ENCODE peak calls at places on chromosomes 4 and X, in nine cellular contexts. B is A673, Z is neural progenitor cell, F is choroid plexus epithelial cell, U is brain microvascular endothelial cell, X is BE2C, O is HCT116, L is BJ, T is AG04449. V is an unnamed sample.

GRCh38 chr4:150297861-150298474 is 219.7 kb downstream of the DCLK2 start:
- DNase-seq in X (peak), B (peak), O (peak), T (no peak), F (peak), L (no peak), Z (peak), U (peak), V (no peak)

GRCh38 chrX:153319295-153319694 is 2.3 kb downstream of the PNMA6F start:
- DNase-seq in T (no peak), Z (no peak), X (no peak), B (no peak), L (no peak), U (no peak), F (no peak), O (no peak), V (no peak)

GRCh38 chr4:6362896-6363295 is 93.2 kb downstream of the WFS1 start:
- DNase-seq in T (no peak), Z (peak), B (peak), F (peak), L (no peak), U (peak), X (no peak), O (no peak), V (no peak)

GRCh38 chr4:22190855-22191254 is 242.3 kb upstream of the KCNIP4 start:
- DNase-seq in O (no peak), L (no peak), T (peak), X (no peak), Z (no peak), U (peak), B (peak), F (peak), V (peak)

GRCh38 chrX:261167-261857 is 19.9 kb upstream of the PLCXD1 start:
- DNase-seq in O (no peak), U (peak), F (no peak), L (no peak), B (no peak), X (peak), T (no peak), Z (no peak), V (no peak)

GRCh38 chrX:136130931-136131843 is 16.1 kb upstream of the FHL1 start:
- DNase-seq in B (peak), L (peak), X (no peak), T (peak), U (peak), Z (no peak), O (peak), F (peak), V (peak)

GRCh38 chr4:126458993-126459392 is 1144.2 kb downstream of the FAT4 start:
- DNase-seq in T (peak), L (no peak), U (no peak), Z (no peak), F (peak), O (no peak), X (no peak), B (no peak), V (peak)

GRCh38 chr4:15232725-15233597 is 194.9 kb upstream of the C1QTNF7 start:
- DNase-seq in Z (no peak), F (peak), X (no peak), O (no peak), L (no peak), T (peak), B (no peak), U (peak), V (no peak)

GRCh38 chr4:130468340-130468739 is 1372.4 kb downstream of the C4orf33 start:
- DNase-seq in T (no peak), Z (no peak), U (no peak), O (no peak), F (no peak), L (no peak), X (no peak), B (peak), V (no peak)

GRCh38 chr4:21976166-21976565 is 27.6 kb upstream of the KCNIP4 start:
- DNase-seq in U (no peak), X (no peak), Z (no peak), F (no peak), B (no peak), O (no peak), L (no peak), T (no peak), V (no peak)

GRCh38 chr4:6011686-6012085 is 6.5 kb downstream of the C4orf50 start:
- DNase-seq in T (no peak), F (peak), Z (no peak), X (peak), U (no peak), L (no peak), B (no peak), O (no peak), V (no peak)

GRCh38 chrX:11787564-11787963 is 29.5 kb downstream of the MSL3 start:
- DNase-seq in B (peak), X (peak), Z (peak), F (peak), O (peak), U (peak), T (no peak), L (no peak), V (no peak)

GRCh38 chr4:184765473-184766346 is 31.8 kb upstream of the CENPU start:
- DNase-seq in T (no peak), O (no peak), L (no peak), B (no peak), Z (peak), X (no peak), U (no peak), F (no peak), V (no peak)

GRCh38 chrX:78658851-78659744 is at the start of gene RTL3:
- DNase-seq in T (peak), Z (no peak), F (peak), O (no peak), L (peak), X (no peak), U (peak), B (no peak), V (no peak)

GRCh38 chr4:99180367-99181169 is 36.5 kb upstream of the ADH4 start:
- DNase-seq in T (no peak), L (peak), X (no peak), B (no peak), F (peak), U (peak), Z (no peak), O (no peak), V (peak)

GRCh38 chrX:71454222-71454621 is 78.7 kb upstream of the OGT start:
- DNase-seq in F (peak), T (no peak), Z (no peak), L (no peak), B (no peak), U (peak), O (no peak), X (no peak), V (no peak)

GRCh38 chrX:84320606-84321005 is 132.6 kb upstream of the RPS6KA6 start:
- DNase-seq in F (no peak), Z (no peak), X (no peak), T (no peak), L (no peak), B (no peak), O (no peak), U (no peak), V (no peak)

GRCh38 chr4:55866973-55867574 is 13.6 kb downstream of the EXOC1 start:
- DNase-seq in L (no peak), U (peak), X (peak), F (peak), Z (peak), T (peak), O (peak), B (peak), V (peak)

GRCh38 chr4:151955721-151956340 is 195.0 kb upstream of the GATB start:
- DNase-seq in Z (no peak), T (peak), L (no peak), B (no peak), F (peak), O (no peak), U (peak), X (no peak), V (no peak)

GRCh38 chr4:2250764-2251072 is 8.8 kb upstream of the HAUS3 start:
- DNase-seq in U (no peak), O (no peak), F (no peak), B (no peak), X (peak), T (no peak), L (no peak), Z (no peak), V (no peak)

GRCh38 chrX:40008841-40009461 is 88.8 kb downstream of the BCOR start:
- DNase-seq in L (no peak), B (peak), O (no peak), T (no peak), F (no peak), X (peak), U (no peak), Z (peak), V (no peak)

GRCh38 chr4:186885289-186885688 is 161.6 kb upstream of the FAT1 start:
- DNase-seq in T (no peak), B (no peak), L (no peak), Z (peak), U (no peak), O (no peak), F (no peak), X (no peak), V (no peak)

GRCh38 chr4:56655627-56656345 is 25.3 kb downstream of the HOPX start:
- DNase-seq in B (no peak), T (no peak), F (no peak), Z (peak), O (no peak), L (no peak), U (no peak), X (peak), V (no peak)

GRCh38 chr4:110484767-110485166 is 8.8 kb downstream of the ENPEP start:
- DNase-seq in B (peak), Z (no peak), F (peak), L (peak), X (no peak), T (peak), O (no peak), U (peak), V (peak)

GRCh38 chr4:177190995-177191568 is 118.6 kb upstream of the NEIL3 start:
- DNase-seq in T (peak), X (no peak), L (no peak), B (no peak), O (no peak), F (peak), Z (no peak), U (peak), V (peak)

GRCh38 chr4:101419324-101420135 is 72.2 kb upstream of the PPP3CA start:
- DNase-seq in B (peak), U (no peak), Z (peak), O (no peak), T (no peak), X (no peak), F (peak), L (peak), V (peak)

GRCh38 chr4:88697588-88698329 is at the start of gene NAP1L5:
- DNase-seq in L (no peak), Z (peak), X (peak), O (peak), F (peak), U (peak), B (no peak), T (no peak), V (no peak)

GRCh38 chr4:152257601-152258066 is 278.3 kb downstream of the FBXW7 start:
- DNase-seq in U (peak), O (no peak), F (peak), X (no peak), T (no peak), Z (peak), B (peak), L (no peak), V (no peak)

GRCh38 chrX:38768079-38768478 is 33.2 kb upstream of the MID1IP1 start:
- DNase-seq in B (peak), X (no peak), L (no peak), U (no peak), Z (no peak), O (no peak), T (no peak), F (peak), V (no peak)

GRCh38 chrX:110180928-110181310 is 137.0 kb downstream of the AMMECR1 start:
- DNase-seq in B (peak), T (peak), O (peak), U (peak), Z (no peak), X (no peak), F (peak), L (no peak), V (no peak)

GRCh38 chr4:7427326-7428260 is 7.1 kb downstream of the PSAPL1 start:
- DNase-seq in X (peak), Z (no peak), O (no peak), U (no peak), F (no peak), T (no peak), B (no peak), L (no peak), V (no peak)

GRCh38 chr4:121900132-121900983 is 30.1 kb upstream of the BBS7 start:
- DNase-seq in F (peak), X (peak), T (peak), U (peak), B (peak), Z (peak), O (peak), L (peak), V (peak)

GRCh38 chr4:20086768-20087167 is 164.9 kb upstream of the SLIT2 start:
- DNase-seq in B (no peak), Z (no peak), F (no peak), O (no peak), L (no peak), X (no peak), U (no peak), T (no peak), V (no peak)

GRCh38 chr4:53450773-53451172 is 73.3 kb downstream of the FIP1L1 start:
- DNase-seq in L (no peak), T (no peak), B (no peak), U (peak), F (peak), O (no peak), Z (no peak), X (no peak), V (no peak)

GRCh38 chrX:134932528-134933217 is 58.1 kb upstream of the SMIM10 start:
- DNase-seq in Z (no peak), B (no peak), O (no peak), L (no peak), U (peak), F (peak), T (peak), X (no peak), V (no peak)

GRCh38 chrX:50180073-50180940 is 20.5 kb downstream of the AKAP4 start:
- DNase-seq in T (no peak), O (no peak), X (peak), L (no peak), Z (no peak), B (peak), F (no peak), U (no peak), V (no peak)

GRCh38 chr4:185019451-185020292 is 1.4 kb downstream of the HELT start:
- DNase-seq in L (no peak), O (no peak), Z (peak), T (no peak), U (no peak), X (no peak), B (no peak), F (no peak), V (no peak)

GRCh38 chr4:139740531-139741041 is 75.0 kb downstream of the MGST2 start:
- DNase-seq in F (peak), B (peak), U (peak), Z (no peak), T (peak), L (peak), X (peak), O (no peak), V (peak)

DNA sequence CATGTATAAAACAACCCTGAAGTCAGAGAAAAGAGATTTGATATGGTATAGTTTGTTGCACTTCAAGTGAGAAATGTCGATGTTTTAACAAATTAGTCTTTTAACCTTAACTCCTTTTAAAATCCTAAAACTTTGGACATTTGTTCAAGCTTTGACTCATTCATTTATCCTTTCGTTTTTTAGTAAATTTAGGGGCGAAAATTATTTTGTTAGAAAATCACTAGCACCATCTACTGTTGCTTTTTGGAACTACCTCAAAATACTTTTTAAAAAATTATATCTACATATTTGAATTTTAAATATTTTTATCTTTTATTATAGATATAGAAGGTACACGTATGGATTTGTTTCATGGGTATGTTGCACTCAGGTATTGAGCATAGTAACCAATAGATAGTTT is 165.1 kb upstream of the POF1B start:
- DNase-seq in F (peak), L (no peak), O (no peak), T (no peak), X (no peak), U (no peak), Z (no peak), B (peak), V (no peak)
- TF ChIP-seq CTCF in F (no peak), L (peak), O (no peak), T (no peak), X (peak), U (peak), Z (peak), B (peak), V (no peak)

DNA sequence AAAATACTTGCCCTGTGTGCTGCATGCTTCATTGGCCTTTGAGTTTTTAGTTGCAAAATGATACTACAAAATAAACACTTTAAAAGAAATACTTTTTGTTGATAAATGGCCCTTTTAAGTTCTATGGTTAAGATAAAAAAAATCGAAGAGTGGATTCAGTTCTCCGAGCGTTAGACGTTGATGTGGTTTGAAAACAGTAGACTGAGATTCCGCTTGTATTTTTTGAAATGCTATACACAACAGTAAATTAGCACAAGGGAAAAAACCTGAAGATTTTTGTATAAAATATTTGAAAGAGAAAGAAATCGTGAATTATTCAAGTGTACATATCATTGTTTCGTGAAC is 1.4 kb downstream of the BMP2K start:
- DNase-seq in B (no peak), L (no peak), F (no peak), Z (no peak), T (no peak), O (no peak), X (no peak), U (no peak), V (no peak)
- H3K4me3 ChIP-seq in B (peak), L (peak), F (peak), Z (peak), T (peak), O (peak), X (peak), U (peak), V (peak)

GRCh38 chr4:54659213-54660144 is 1.7 kb downstream of the KIT start:
- DNase-seq in B (no peak), U (peak), L (no peak), T (no peak), O (no peak), Z (peak), F (peak), X (no peak), V (no peak)

GRCh38 chr4:54657194-54657555 is 582 bp upstream of the KIT start:
- DNase-seq in B (no peak), X (no peak), Z (peak), L (no peak), U (no peak), T (no peak), O (no peak), F (no peak), V (no peak)

GRCh38 chr4:54660145-54660535 is 2.4 kb downstream of the KIT start:
- DNase-seq in X (no peak), B (no peak), O (no peak), T (no peak), L (no peak), U (no peak), Z (no peak), F (no peak), V (no peak)

GRCh38 chr4:54657556-54658313 is at the start of gene KIT:
- DNase-seq in U (peak), B (peak), F (peak), L (no peak), O (no peak), X (peak), T (no peak), Z (peak), V (no peak)

DNA sequence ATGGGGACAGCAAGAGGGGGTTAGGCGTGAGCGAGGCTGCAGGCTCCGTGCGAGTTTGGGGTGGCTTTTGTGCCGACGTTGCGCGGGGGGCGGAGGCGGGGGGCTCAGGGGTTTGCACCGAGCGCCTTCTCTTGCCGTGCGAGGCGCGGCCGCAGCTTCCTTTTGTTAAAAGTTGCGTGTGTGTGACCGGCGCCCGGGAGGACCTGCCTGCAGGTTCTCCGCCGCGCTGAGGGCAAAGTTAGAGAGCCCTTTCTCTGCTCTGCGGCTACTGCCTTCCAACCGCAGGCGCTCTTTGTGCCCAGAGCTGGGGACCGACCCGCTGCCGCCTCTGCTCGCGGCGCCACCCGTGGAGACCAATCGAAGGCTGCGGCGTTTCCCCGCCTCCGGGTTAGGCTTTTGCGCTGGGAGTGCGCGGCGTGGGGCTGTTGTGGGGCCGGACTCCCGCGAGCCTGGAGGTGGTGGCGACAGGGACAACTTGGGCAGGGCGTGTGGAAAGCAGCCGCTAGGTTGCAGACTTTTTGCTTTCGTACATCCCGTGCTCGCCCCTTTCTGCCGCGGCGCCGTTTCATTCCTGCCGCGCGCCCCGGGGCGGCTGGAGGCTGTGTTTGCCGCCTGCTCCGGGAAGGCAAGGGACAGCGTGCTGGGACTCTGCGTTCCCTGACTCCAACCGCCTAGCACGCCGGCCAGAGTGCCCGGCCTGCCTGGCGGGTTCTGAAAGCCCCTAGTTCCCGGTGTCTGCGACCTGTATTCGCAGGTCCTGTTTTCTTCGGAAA is 750 bp downstream of the KIT start:
- DNase-seq in B (peak), X (peak), O (peak), Z (peak), F (peak), L (no peak), T (no peak), U (peak), V (no peak)
- TF ChIP-seq CTCF in B (peak), X (peak), O (peak), Z (peak), F (no peak), L (peak), T (peak), U (peak), V (peak)

GRCh38 chr4:41865306-41865980 is 69.8 kb upstream of the TMEM33 start:
- DNase-seq in L (no peak), U (no peak), T (no peak), B (peak), O (no peak), F (no peak), X (peak), Z (peak), V (no peak)
- H3K4me3 ChIP-seq in L (no peak), U (no peak), T (no peak), B (no peak), O (no peak), F (no peak), X (peak), Z (no peak), V (no peak)

DNA sequence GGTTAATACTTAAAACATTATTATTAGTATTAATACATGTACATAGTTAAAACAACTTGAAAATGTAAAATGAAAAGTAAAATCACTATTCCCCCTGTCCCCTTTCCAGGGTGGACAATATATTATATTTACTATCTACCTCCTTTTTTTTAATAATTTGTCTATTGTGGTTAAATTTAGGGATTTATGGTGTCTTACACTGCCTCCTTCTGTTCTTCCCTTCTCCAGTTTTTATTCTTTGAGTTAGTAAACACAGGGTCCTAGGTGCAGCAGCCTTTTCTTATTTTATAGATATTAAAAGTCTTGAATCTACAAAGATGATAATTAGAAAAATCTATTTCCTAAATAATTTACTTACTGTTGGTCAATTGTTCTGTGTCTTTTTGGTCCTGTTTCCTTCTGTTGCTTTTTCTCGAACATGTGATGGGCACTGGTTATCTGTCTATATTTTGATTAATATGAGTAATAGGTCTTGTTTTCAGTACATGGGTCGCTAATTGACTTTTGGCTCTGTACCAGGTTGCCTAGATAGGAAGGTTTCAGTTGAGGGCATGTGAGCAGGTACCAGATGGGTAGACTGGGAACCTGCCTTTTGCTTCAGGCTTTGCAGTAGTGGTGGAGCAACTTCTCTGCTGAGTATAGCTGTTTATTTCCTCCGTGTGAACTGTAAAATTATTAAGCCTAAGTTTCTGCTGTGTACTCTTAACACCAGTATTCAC is 1.1 kb downstream of the NUDT9 start:
- DNase-seq in L (no peak), B (no peak), X (peak), U (no peak), T (no peak), O (no peak), F (no peak), Z (no peak), V (no peak)
- TF ChIP-seq CTCF in L (no peak), B (peak), X (no peak), U (no peak), T (no peak), O (no peak), F (no peak), Z (no peak), V (no peak)

V was measured in HFF-Myc.